ENCODE peak calls at places on chromosomes 13 and 19, in four cellular contexts. R is adrenal gland, Y is lung, V is tibial artery. X is an unnamed sample. For H3K36me3, the result is how much of the 10 kb centered on the place peaks cover.

GRCh38 chr13:114053026-114053425 is 79.2 kb upstream of the C13orf46 start:
- DNase-seq in R (no peak), Y (no peak), V (no peak), X (no peak)

GRCh38 chr19:21603431-21604153 is 98.2 kb downstream of the ZNF429 start:
- DNase-seq in R (no peak), Y (no peak), V (no peak), X (no peak)

GRCh38 chr13:46866150-46866549 is 30.7 kb downstream of the HTR2A start:
- DNase-seq in R (no peak), Y (peak), V (no peak), X (peak)

GRCh38 chr13:99984463-99985242 is 3.1 kb downstream of the ZIC2 start:
- DNase-seq in R (no peak), Y (no peak), V (no peak), X (no peak)

GRCh38 chr13:114199961-114200672 is 21.1 kb downstream of the CFAP97D2 start:
- DNase-seq in R (no peak), Y (no peak), V (no peak), X (no peak)

GRCh38 chr19:1049106-1049505 is 9.2 kb downstream of the ABCA7 start:
- DNase-seq in R (no peak), Y (no peak), V (no peak), X (no peak)

GRCh38 chr13:111040821-111041220 is 74.3 kb upstream of the ARHGEF7 start:
- DNase-seq in R (no peak), Y (peak), V (no peak), X (no peak)

GRCh38 chr19:16594681-16595091 is 22.5 kb upstream of the SLC35E1 start:
- DNase-seq in R (no peak), Y (no peak), V (no peak), X (no peak)

GRCh38 chr13:108102771-108103170 is 112.6 kb downstream of the LIG4 start:
- DNase-seq in R (no peak), Y (no peak), V (no peak), X (no peak)

GRCh38 chr19:19145281-19145999 is 7.2 kb upstream of the TMEM161A start:
- DNase-seq in R (no peak), Y (no peak), V (no peak), X (no peak)

GRCh38 chr19:40251244-40251643 is 24.8 kb upstream of the CCNP start:
- DNase-seq in R (no peak), Y (no peak), V (no peak), X (no peak)

GRCh38 chr19:42378225-42378929 is 11.7 kb downstream of the CNFN start:
- DNase-seq in R (no peak), Y (no peak), V (no peak), X (no peak)

GRCh38 chr13:39144391-39144790 is 106.1 kb downstream of the NHLRC3 start:
- DNase-seq in R (no peak), Y (no peak), V (no peak), X (no peak)

GRCh38 chr19:34368338-34368737 is 3.3 kb downstream of the GPI start:
- DNase-seq in R (no peak), Y (no peak), V (no peak), X (no peak)

GRCh38 chr13:100600461-100600860 is 11.9 kb upstream of the GGACT start:
- DNase-seq in R (no peak), Y (no peak), V (no peak), X (no peak)

GRCh38 chr19:42113641-42114348 is 18.5 kb downstream of the POU2F2 start:
- DNase-seq in R (no peak), Y (no peak), V (no peak), X (peak)

GRCh38 chr19:14107581-14108461 is 9.7 kb downstream of the PRKACA start:
- DNase-seq in R (peak), Y (no peak), V (peak), X (no peak)

GRCh38 chr19:56712609-56713008 is 41.1 kb upstream of the ZNF835 start:
- DNase-seq in R (no peak), Y (no peak), V (no peak), X (no peak)

GRCh38 chr19:35721374-35721773 is 3.6 kb downstream of the KMT2B start:
- DNase-seq in R (no peak), Y (no peak), V (no peak), X (no peak)

GRCh38 chr19:17743874-17744273 is 7.4 kb upstream of the FCHO1 start:
- DNase-seq in R (no peak), Y (no peak), V (no peak), X (no peak)

GRCh38 chr19:6156033-6156432 is 20.6 kb downstream of the ACSBG2 start:
- DNase-seq in R (no peak), Y (no peak), V (no peak), X (no peak)

GRCh38 chr13:39102981-39103490 is 64.8 kb downstream of the NHLRC3 start:
- DNase-seq in R (no peak), Y (no peak), V (no peak), X (no peak)

GRCh38 chr19:32373614-32374295 is 28.3 kb downstream of the ZNF507 start:
- DNase-seq in R (peak), Y (peak), V (no peak), X (peak)

GRCh38 chr13:33328691-33329090 is 43.1 kb upstream of the STARD13 start:
- DNase-seq in R (no peak), Y (peak), V (no peak), X (no peak)

GRCh38 chr19:40646564-40647254 is 43.7 kb downstream of the NUMBL start:
- DNase-seq in R (no peak), Y (no peak), V (no peak), X (no peak)

GRCh38 chr13:87128006-87128405 is 543.2 kb upstream of the SLITRK5 start:
- DNase-seq in R (no peak), Y (no peak), V (no peak), X (no peak)

GRCh38 chr19:39351537-39352037 is 9.4 kb downstream of the SAMD4B start:
- DNase-seq in R (no peak), Y (no peak), V (no peak), X (no peak)

GRCh38 chr19:397321-397720 is 11.6 kb downstream of the C2CD4C start:
- DNase-seq in R (no peak), Y (no peak), V (no peak), X (no peak)

GRCh38 chr13:60351326-60351725 is 45.7 kb upstream of the TDRD3 start:
- DNase-seq in R (no peak), Y (no peak), V (no peak), X (peak)

GRCh38 chr13:109957875-109958274 is 171.5 kb upstream of the IRS2 start:
- DNase-seq in R (no peak), Y (no peak), V (no peak), X (no peak)

GRCh38 chr19:44777715-44778347 is at the start of gene CBLC:
- DNase-seq in R (no peak), Y (peak), V (no peak), X (no peak)

GRCh38 chr13:108302279-108302678 is 32.8 kb downstream of the TNFSF13B start:
- DNase-seq in R (no peak), Y (no peak), V (no peak), X (peak)

GRCh38 chr19:13089139-13089856 is 13.4 kb downstream of the LYL1 start:
- DNase-seq in R (no peak), Y (no peak), V (no peak), X (no peak)

GRCh38 chr19:33292595-33293254 is 9.6 kb downstream of the CEBPA start:
- DNase-seq in R (no peak), Y (peak), V (no peak), X (no peak)

GRCh38 chr19:778910-779653 is 18.2 kb upstream of the PTBP1 start:
- DNase-seq in R (peak), Y (peak), V (peak), X (peak)

GRCh38 chr13:99575376-99575775 is 74.1 kb downstream of the TM9SF2 start:
- DNase-seq in R (no peak), Y (no peak), V (no peak), X (no peak)

GRCh38 chr13:110388141-110388943 is 81.3 kb downstream of the COL4A2 start:
- DNase-seq in R (no peak), Y (peak), V (peak), X (no peak)

GRCh38 chr19:8147579-8147978 is 1.8 kb downstream of the FBN3 start:
- DNase-seq in R (no peak), Y (peak), V (no peak), X (no peak)

GRCh38 chr19:8148088-8148409 is 1.3 kb downstream of the FBN3 start:
- DNase-seq in R (no peak), Y (no peak), V (no peak), X (no peak)

GRCh38 chr19:8149261-8150094 is at the start of gene FBN3:
- DNase-seq in R (no peak), Y (no peak), V (no peak), X (no peak)

GRCh38 chr19:8146877-8147575 is 2.4 kb downstream of the FBN3 start:
- DNase-seq in R (no peak), Y (no peak), V (no peak), X (no peak)

GRCh38 chr19:8148410-8149231 is 771 bp downstream of the FBN3 start:
- DNase-seq in R (no peak), Y (no peak), V (no peak), X (no peak)
- TF ChIP-seq CTCF in R (no peak), Y (no peak), V (no peak), X (no peak)

DNA sequence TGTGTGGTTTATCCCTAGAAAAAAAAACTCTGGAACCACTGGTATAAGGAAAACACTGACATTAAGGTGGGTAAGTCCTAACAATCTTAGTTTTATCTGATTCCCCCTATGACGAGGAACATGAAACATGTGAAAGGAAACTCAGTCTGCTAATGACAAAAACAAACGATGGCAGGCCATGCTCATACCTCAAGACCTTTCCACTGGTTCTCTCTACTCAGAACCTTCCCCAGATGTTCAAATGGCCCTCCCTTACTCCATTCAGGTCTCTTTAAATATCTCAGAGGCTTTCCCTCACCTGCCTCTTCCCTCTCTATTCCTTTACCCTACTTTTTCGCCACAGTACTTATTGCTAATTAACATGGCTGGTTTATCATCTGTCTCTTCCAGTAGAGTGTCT is 1.6 kb downstream of the TUBGCP3 start:
- DNase-seq in R (no peak), Y (no peak), V (no peak), X (no peak)
- H3K4me3 ChIP-seq in R (no peak), Y (no peak), V (no peak), X (no peak)

GRCh38 chr13:19759669-19760068 is 23.1 kb downstream of the PSPC1 start:
- DNase-seq in R (no peak), Y (no peak), V (no peak), X (no peak)

GRCh38 chr13:19766637-19767036 is 16.1 kb downstream of the PSPC1 start:
- DNase-seq in R (no peak), Y (no peak), V (no peak), X (no peak)

GRCh38 chr13:19767966-19768365 is 14.8 kb downstream of the PSPC1 start:
- DNase-seq in R (no peak), Y (no peak), V (no peak), X (no peak)

GRCh38 chr13:19763618-19764017 is 19.1 kb downstream of the PSPC1 start:
- DNase-seq in R (no peak), Y (no peak), V (no peak), X (no peak)

DNA sequence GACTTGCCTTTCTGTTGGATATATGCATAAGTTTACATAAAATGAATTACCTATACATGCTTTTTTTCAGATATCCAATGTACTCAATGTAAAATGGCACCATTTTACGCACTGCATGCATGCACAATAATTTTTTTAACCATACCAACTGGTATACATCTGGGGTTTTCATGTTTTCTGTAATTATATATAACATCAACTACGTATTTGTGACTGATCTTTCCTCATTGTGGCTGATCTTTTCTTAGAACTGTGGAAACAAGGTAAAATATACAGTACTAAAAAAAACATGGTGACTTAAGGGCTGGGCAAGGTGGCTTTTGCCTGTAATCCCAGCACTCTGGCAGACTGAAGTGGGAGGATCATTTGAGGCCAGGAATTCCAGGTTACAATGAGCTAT is 18.5 kb downstream of the PSPC1 start:
- DNase-seq in R (no peak), Y (no peak), V (no peak), X (no peak)
- H3K36me3 ChIP-seq in R (under half), Y (under half), V (under half), X (under half)

GRCh38 chr19:29121684-29122083 is 91.3 kb downstream of the UQCRFS1 start:
- DNase-seq in R (peak), Y (no peak), V (peak), X (no peak)

GRCh38 chr19:29117926-29118325 is 95.0 kb downstream of the UQCRFS1 start:
- DNase-seq in R (no peak), Y (no peak), V (peak), X (no peak)

GRCh38 chr19:29120471-29120870 is 92.5 kb downstream of the UQCRFS1 start:
- DNase-seq in R (no peak), Y (no peak), V (no peak), X (no peak)

GRCh38 chr19:29118384-29118783 is 94.6 kb downstream of the UQCRFS1 start:
- DNase-seq in R (no peak), Y (no peak), V (peak), X (no peak)

GRCh38 chr19:29119582-29119981 is 93.4 kb downstream of the UQCRFS1 start:
- DNase-seq in R (no peak), Y (no peak), V (peak), X (no peak)
- TF ChIP-seq CTCF in R (no peak), Y (no peak), V (no peak), X (peak)

GRCh38 chr19:2064788-2065524 is 13.9 kb upstream of the MKNK2 start:
- DNase-seq in R (peak), Y (no peak), V (peak), X (no peak)
- H3K4me3 ChIP-seq in R (no peak), Y (no peak), V (peak), X (no peak)

DNA sequence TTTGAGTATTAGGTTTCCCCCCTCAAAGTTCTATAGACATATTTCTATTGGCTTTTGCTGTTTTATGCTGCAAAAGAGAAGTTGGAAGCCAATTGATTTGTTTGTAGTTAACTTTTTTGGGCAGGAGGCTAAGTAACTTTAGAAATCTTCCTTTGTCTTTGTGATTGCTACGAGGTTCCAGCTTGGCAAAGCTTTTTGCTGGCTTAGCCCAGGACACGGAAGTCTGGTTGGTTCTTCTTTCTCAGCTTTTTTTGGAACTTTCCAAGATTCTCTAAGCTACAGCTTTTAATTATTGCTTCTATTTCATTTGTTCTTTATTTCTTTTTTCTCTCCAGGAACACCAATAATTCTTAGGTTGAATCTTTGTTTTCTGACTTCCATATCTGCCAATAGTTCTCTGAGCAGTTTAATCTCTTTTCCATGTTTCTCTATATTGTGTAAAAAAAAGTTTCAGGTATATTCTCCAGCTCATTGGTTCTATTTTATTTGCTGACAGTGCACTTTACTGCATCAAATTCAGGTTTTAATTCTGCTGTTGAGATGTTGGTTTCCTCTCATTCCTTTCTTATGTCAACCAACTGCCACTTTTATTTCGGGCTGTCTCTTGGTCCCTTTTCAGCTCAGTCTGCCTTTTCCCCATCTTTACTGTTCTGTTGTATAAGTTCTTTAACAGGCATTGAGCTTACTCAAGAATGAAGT is 27.8 kb downstream of the MBNL2 start:
- DNase-seq in R (no peak), Y (no peak), V (no peak), X (no peak)
- H3K36me3 ChIP-seq in R (under half), Y (under half), V (under half), X (under half)

GRCh38 chr19:48713041-48713863 is 6.3 kb downstream of the MAMSTR start:
- DNase-seq in R (no peak), Y (no peak), V (no peak), X (no peak)
- TF ChIP-seq CTCF in R (peak), Y (no peak), V (no peak), X (peak)

GRCh38 chr13:30325668-30326067 is 18.3 kb upstream of the KATNAL1 start:
- DNase-seq in R (no peak), Y (no peak), V (no peak), X (no peak)

GRCh38 chr13:30332516-30333165 is 25.3 kb upstream of the KATNAL1 start:
- DNase-seq in R (no peak), Y (no peak), V (no peak), X (no peak)

GRCh38 chr13:30331331-30331771 is 24.0 kb upstream of the KATNAL1 start:
- DNase-seq in R (peak), Y (no peak), V (no peak), X (no peak)

GRCh38 chr13:30333601-30334000 is 26.2 kb upstream of the KATNAL1 start:
- DNase-seq in R (no peak), Y (no peak), V (no peak), X (no peak)

DNA sequence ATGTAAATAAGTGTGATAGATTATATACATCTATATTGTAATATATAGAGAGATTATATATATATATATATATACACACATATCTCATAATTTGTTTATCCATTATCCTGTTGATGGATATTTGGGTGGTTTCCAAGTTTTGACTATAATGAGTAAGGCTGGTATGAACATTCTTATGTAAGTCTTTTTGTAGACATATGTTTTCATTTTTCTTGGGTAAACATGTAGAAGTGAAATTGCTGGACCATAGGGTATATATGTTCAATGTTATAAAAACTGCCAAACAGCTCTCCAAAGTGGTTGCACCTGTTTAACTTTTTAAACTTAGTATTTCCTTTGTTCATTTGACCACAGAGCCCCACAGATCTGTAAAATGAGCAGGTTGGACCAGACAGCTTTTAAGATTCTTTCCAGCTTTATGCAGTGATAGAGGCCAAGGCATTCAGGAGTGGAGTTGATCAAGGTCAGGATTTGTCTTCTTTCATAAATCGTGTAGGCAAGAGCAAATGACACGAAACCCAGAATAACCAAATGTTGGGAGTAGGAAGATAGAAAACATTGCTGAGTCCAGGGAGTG is 21.7 kb upstream of the KATNAL1 start:
- DNase-seq in R (no peak), Y (no peak), V (no peak), X (no peak)
- H3K4me3 ChIP-seq in R (no peak), Y (no peak), V (no peak), X (no peak)

GRCh38 chr13:21871302-21871862 is 200.5 kb downstream of the FGF9 start:
- DNase-seq in R (no peak), Y (peak), V (no peak), X (no peak)
- H3K36me3 ChIP-seq in R (under half), Y (under half), V (under half), X (under half)